ENCODE peak calls at places on chromosomes 13 and 19, in nine cellular contexts. A is CD8-positive, alpha-beta T cell; V is tibial nerve; Q is suprapubic skin; K is left ventricle myocardium inferior; P is ovary; E is breast epithelium; D is IMR-90; F is naive thymus-derived CD4-positive, alpha-beta T cell. R is an unnamed sample.

GRCh38 chr19:48194041-48194871 is 23.8 kb downstream of the ZSWIM9 start:
- DNase-seq in P (no peak), A (peak; percentile 44), D (peak; percentile 7), K (no peak), F (peak; percentile 9), V (no peak), E (no peak), Q (no peak), R (peak; percentile 39)

GRCh38 chr13:48662226-48662625 is 8.5 kb downstream of the CYSLTR2 start:
- DNase-seq in F (no peak), A (no peak), D (no peak), K (no peak), Q (no peak), P (no peak), V (no peak), E (no peak), R (no peak)

GRCh38 chr13:48151766-48152165 is 56.9 kb upstream of the MED4 start:
- DNase-seq in Q (no peak), F (no peak), P (no peak), A (no peak), K (no peak), E (no peak), V (no peak), D (no peak), R (no peak)

GRCh38 chr13:45225370-45225769 is 24.5 kb upstream of the KCTD4 start:
- DNase-seq in P (no peak), A (no peak), V (no peak), E (no peak), F (no peak), D (no peak), K (no peak), Q (no peak), R (no peak)

GRCh38 chr19:39401549-39402416 is 4.9 kb upstream of the ZFP36 start:
- DNase-seq in E (peak; percentile 63), V (no peak), D (peak; percentile 89), P (no peak), K (no peak), A (peak; percentile 87), Q (peak; percentile 87), F (peak; percentile 72), R (peak; percentile 86)

GRCh38 chr19:48967346-48968178 is 2.5 kb downstream of the FTL start:
- DNase-seq in K (peak; percentile 36), P (no peak), Q (no peak), A (no peak), F (no peak), E (no peak), D (peak; percentile 67), V (no peak), R (no peak)

GRCh38 chr13:99812611-99813010 is 159.0 kb downstream of the ZIC5 start:
- DNase-seq in Q (no peak), D (peak; percentile 19), E (no peak), F (no peak), P (no peak), A (no peak), K (no peak), V (no peak), R (no peak)

GRCh38 chr19:58001895-58002369 is 688 bp downstream of the ZNF606 start:
- DNase-seq in A (peak; percentile 30), F (no peak), K (no peak), E (no peak), D (peak; percentile 5), P (no peak), Q (no peak), V (no peak), R (no peak)

GRCh38 chr13:80454245-80454644 is 113.3 kb upstream of the SPRY2 start:
- DNase-seq in E (no peak), P (no peak), D (peak; percentile 1), Q (no peak), A (no peak), K (no peak), V (no peak), F (no peak), R (no peak)

GRCh38 chr19:28530406-28531035 is 682.4 kb downstream of the UQCRFS1 start:
- DNase-seq in E (no peak), F (no peak), D (no peak), V (no peak), Q (no peak), A (no peak), P (no peak), K (no peak), R (no peak)

GRCh38 chr19:54485846-54486245 is 12.8 kb upstream of the CDC42EP5 start:
- DNase-seq in F (no peak), K (no peak), E (no peak), V (no peak), P (no peak), A (no peak), Q (no peak), D (no peak), R (no peak)

GRCh38 chr13:99647593-99647980 is 146.3 kb downstream of the TM9SF2 start:
- DNase-seq in D (no peak), E (no peak), Q (no peak), V (no peak), P (no peak), K (no peak), F (no peak), A (no peak), R (no peak)

GRCh38 chr13:95677564-95678386 is 836 bp downstream of the DNAJC3 start:
- DNase-seq in Q (peak; percentile 84), P (no peak), V (no peak), K (no peak), E (peak; percentile 44), D (peak; percentile 23), A (peak; percentile 15), F (peak; percentile 18), R (no peak)

GRCh38 chr13:43473437-43473836 is 313.3 kb downstream of the ENOX1 start:
- DNase-seq in V (no peak), Q (no peak), E (no peak), D (no peak), F (no peak), A (no peak), P (no peak), K (no peak), R (no peak)

DNA sequence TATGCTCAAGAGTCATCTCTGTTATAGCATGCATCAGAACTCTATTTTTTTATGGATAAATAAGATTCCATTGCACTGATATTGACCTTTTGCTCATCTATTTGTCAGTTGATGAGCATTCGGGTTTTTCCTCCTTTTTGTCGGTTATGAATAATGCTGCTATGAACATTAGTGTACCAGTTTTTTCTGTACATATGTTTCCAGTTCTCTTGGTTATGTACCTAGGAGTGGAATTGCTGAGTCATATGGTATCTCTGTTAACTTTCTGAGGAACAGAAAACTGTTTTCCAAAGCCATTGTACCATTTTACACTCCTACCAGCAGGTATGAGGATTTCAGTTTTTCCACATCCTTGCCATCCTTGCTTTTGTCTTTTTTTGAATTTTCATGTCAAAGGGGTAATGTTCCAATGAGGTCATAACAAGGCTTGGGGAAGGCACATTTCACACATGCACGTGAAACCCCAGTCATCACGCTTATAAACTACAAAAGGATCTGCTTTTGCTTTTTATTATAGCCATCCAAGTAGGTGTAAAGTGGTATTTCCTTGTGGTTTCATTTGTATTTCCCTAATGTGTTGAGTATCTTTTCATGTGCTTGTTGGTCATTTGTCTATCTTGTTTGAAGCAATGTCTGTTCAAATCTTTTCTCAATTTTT is 14.6 kb downstream of the KBTBD7 start:
- DNase-seq in V (no peak), F (no peak), Q (no peak), E (no peak), K (no peak), P (no peak), A (no peak), D (peak; percentile 80), R (no peak)
- H3K27ac ChIP-seq in V (no peak overlapping the region), F (no peak overlapping the region), Q (no peak overlapping the region), E (no peak overlapping the region), K (no peak overlapping the region), P (no peak overlapping the region), A (no peak overlapping the region), D (peak overlapping the region; percentile 7), R (no peak overlapping the region)

GRCh38 chr13:36774895-36775294 is 44.1 kb upstream of the RFXAP start:
- DNase-seq in E (no peak), A (no peak), V (no peak), K (no peak), F (no peak), P (no peak), Q (no peak), D (no peak), R (no peak)

GRCh38 chr13:36776175-36776574 is 42.8 kb upstream of the RFXAP start:
- DNase-seq in K (no peak), V (no peak), D (no peak), A (no peak), Q (no peak), P (no peak), F (no peak), E (no peak), R (no peak)

GRCh38 chr13:36783883-36784282 is 35.1 kb upstream of the RFXAP start:
- DNase-seq in D (no peak), E (no peak), A (no peak), V (no peak), F (no peak), K (no peak), Q (no peak), P (no peak), R (no peak)

DNA sequence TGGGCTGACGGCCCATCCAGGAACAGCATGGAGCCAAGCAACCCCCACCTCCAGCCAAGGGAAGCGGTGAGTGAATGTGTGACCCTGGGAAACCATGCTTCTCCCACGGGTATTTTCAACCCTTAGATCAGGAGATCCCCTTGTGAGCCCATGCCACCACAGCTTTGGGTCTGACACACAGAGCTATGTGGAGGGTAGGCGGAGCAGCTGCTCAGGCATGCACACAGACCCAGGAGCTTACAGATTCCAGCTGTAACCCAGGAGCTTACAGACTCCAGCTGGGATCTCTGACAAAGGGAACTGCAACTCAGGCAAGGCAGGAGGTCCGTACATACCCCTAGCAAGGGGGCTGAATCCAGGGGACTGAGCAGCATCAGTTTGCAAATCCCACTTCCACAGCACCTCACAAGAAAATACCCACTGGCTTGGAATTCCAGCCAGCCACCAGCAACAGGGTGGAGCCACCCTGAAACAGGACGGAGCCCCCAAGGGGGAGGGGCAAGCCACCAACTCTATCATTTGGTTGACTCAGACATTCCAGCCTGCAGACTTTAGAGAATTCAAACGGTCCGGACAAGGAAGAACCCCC is 40.8 kb upstream of the RFXAP start:
- DNase-seq in A (no peak), P (no peak), F (no peak), Q (no peak), E (no peak), K (no peak), V (no peak), D (peak; percentile 74), R (no peak)
- H3K4me3 ChIP-seq in A (no peak overlapping the region), P (no peak overlapping the region), F (no peak overlapping the region), Q (no peak overlapping the region), E (no peak overlapping the region), K (no peak overlapping the region), V (no peak overlapping the region), D (peak overlapping the region; percentile 53), R (no peak overlapping the region)

DNA sequence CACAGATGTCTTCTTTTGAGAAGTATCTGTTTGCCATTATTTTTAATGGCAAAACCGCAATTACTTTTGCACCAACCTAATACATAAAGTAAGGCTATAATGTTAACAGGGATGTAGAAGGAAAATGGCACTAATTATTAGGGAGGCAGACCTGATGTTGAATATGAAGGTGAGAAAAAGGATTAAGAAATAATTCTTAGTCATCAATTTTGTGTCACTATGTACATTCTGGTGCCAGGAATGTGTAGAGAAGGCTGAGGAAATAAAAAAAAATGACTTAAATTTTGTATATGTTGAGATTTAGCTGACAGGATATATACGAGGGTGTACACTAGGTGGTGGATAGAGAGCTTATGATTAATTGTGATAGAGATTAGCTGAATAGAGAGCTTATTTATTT is 12.6 kb downstream of the ZNF585B start:
- DNase-seq in P (no peak), D (no peak), A (no peak), Q (no peak), F (no peak), K (no peak), E (no peak), V (no peak), R (no peak)
- H3K9me3 ChIP-seq in P (peaks cover 31% of the 10 kb centered on the region), D (peaks cover 7% of the 10 kb centered on the region), A (peaks cover 13% of the 10 kb centered on the region), Q (peaks cover 32% of the 10 kb centered on the region), F (no peaks in the 10 kb centered on the region), K (peaks cover 87% of the 10 kb centered on the region), E (peaks cover 54% of the 10 kb centered on the region), V (peaks cover 83% of the 10 kb centered on the region), R (peaks cover 14% of the 10 kb centered on the region)

GRCh38 chr19:2290441-2291184 is 8.6 kb upstream of the PEAK3 start:
- DNase-seq in Q (no peak), F (peak; percentile 43), A (no peak), D (no peak), P (no peak), V (no peak), K (no peak), E (no peak), R (no peak)
- H3K27ac ChIP-seq in Q (peak overlapping the region; percentile 49), F (peak overlapping the region; percentile 59), A (peak overlapping the region; percentile 71), D (no peak overlapping the region), P (no peak overlapping the region), V (no peak overlapping the region), K (peak overlapping the region; percentile 33), E (no peak overlapping the region), R (peak overlapping the region; percentile 39)